ENCODE peak calls at places on chromosomes 13 and 19, in nine cellular contexts. G, B, R, A, E, M, J, Q and P are unnamed samples.

GRCh38 chr13:30053904-30054303 is 203.5 kb upstream of the UBL3 start:
- DNase-seq in G (no peak), B (no peak), R (no peak), A (no peak), E (no peak), M (no peak), J (no peak), Q (no peak), P (peak)

GRCh38 chr13:48818495-48818961 is 157.2 kb upstream of the FNDC3A start:
- DNase-seq in G (no peak), B (no peak), R (peak), A (peak), E (no peak), M (peak), J (no peak), Q (no peak), P (no peak)

GRCh38 chr19:33462112-33462726 is 59.4 kb downstream of the PEPD start:
- DNase-seq in G (no peak), B (no peak), R (no peak), A (no peak), E (peak), M (no peak), J (no peak), Q (no peak), P (no peak)

GRCh38 chr13:36807616-36808015 is 11.4 kb upstream of the RFXAP start:
- DNase-seq in G (no peak), B (no peak), R (no peak), A (no peak), E (no peak), M (no peak), J (no peak), Q (no peak), P (no peak)

GRCh38 chr13:113418722-113419049 is 34.6 kb downstream of the ADPRHL1 start:
- DNase-seq in G (no peak), B (no peak), R (no peak), A (no peak), E (no peak), M (no peak), J (no peak), Q (no peak), P (no peak)

GRCh38 chr19:51119089-51119488 is 5.6 kb upstream of the SIGLEC9 start:
- DNase-seq in G (no peak), B (no peak), R (no peak), A (no peak), E (no peak), M (peak), J (no peak), Q (no peak), P (no peak)

GRCh38 chr13:26051231-26052135 is at the start of gene SHISA2:
- DNase-seq in G (peak), B (no peak), R (no peak), A (peak), E (peak), M (peak), J (no peak), Q (peak), P (peak)

GRCh38 chr13:108812165-108812564 is 182.8 kb downstream of the MYO16 start:
- DNase-seq in G (no peak), B (no peak), R (no peak), A (no peak), E (no peak), M (no peak), J (no peak), Q (no peak), P (no peak)

GRCh38 chr13:97142452-97142851 is 79.7 kb upstream of the MBNL2 start:
- DNase-seq in G (no peak), B (no peak), R (no peak), A (peak), E (no peak), M (peak), J (no peak), Q (no peak), P (no peak)

GRCh38 chr13:95636853-95637252 is 7.7 kb downstream of the DZIP1 start:
- DNase-seq in G (no peak), B (no peak), R (no peak), A (no peak), E (no peak), M (no peak), J (no peak), Q (no peak), P (no peak)

GRCh38 chr13:60411983-60412382 is 15.0 kb downstream of the TDRD3 start:
- DNase-seq in G (no peak), B (no peak), R (no peak), A (peak), E (no peak), M (peak), J (no peak), Q (no peak), P (no peak)

GRCh38 chr13:114046447-114046846 is 72.6 kb upstream of the C13orf46 start:
- DNase-seq in G (no peak), B (no peak), R (no peak), A (no peak), E (no peak), M (no peak), J (no peak), Q (no peak), P (no peak)

GRCh38 chr13:44879452-44880058 is 109.7 kb downstream of the NUFIP1 start:
- DNase-seq in G (peak), B (no peak), R (peak), A (peak), E (no peak), M (peak), J (no peak), Q (peak), P (no peak)

GRCh38 chr13:28856284-28856683 is 36.1 kb downstream of the MTUS2 start:
- DNase-seq in G (no peak), B (no peak), R (no peak), A (no peak), E (no peak), M (no peak), J (no peak), Q (no peak), P (no peak)

GRCh38 chr19:40744554-40745401 is 5.5 kb downstream of the ACTMAP start:
- DNase-seq in G (no peak), B (no peak), R (no peak), A (peak), E (peak), M (peak), J (no peak), Q (no peak), P (no peak)

GRCh38 chr19:55212447-55212846 is 3.1 kb upstream of the PTPRH start:
- DNase-seq in G (no peak), B (no peak), R (no peak), A (no peak), E (peak), M (no peak), J (no peak), Q (peak), P (no peak)

GRCh38 chr13:85312071-85312470 is 487.1 kb downstream of the SLITRK6 start:
- DNase-seq in G (no peak), B (no peak), R (no peak), A (no peak), E (no peak), M (no peak), J (no peak), Q (no peak), P (no peak)